ENCODE peak calls at places on chromosome 22, in eight cellular contexts. N is prostate gland, I is suprapubic skin, M is SK-N-SH, Y is sigmoid colon, O is GM12891, W is GM23338, G is HCT116. F is an unnamed sample.

GRCh38 chr22:19473578-19473977 is 5.4 kb downstream of the UFD1 start:
- DNase-seq in N (no peak), I (no peak), M (no peak), Y (no peak), O (no peak), W (no peak), G (no peak), F (no peak)

GRCh38 chr22:19800761-19801244 is 40.2 kb downstream of the TBX1 start:
- DNase-seq in N (no peak), I (no peak), M (peak), Y (peak), O (no peak), W (peak), G (no peak), F (no peak)

GRCh38 chr22:17121235-17122195 is at the start of gene TMEM121B:
- DNase-seq in N (peak), I (no peak), M (peak), Y (peak), O (peak), W (peak), G (no peak), F (no peak)

GRCh38 chr22:46593211-46593676 is 26.9 kb upstream of the GRAMD4 start:
- DNase-seq in N (no peak), I (no peak), M (no peak), Y (peak), O (no peak), W (no peak), G (no peak), F (no peak)

GRCh38 chr22:28108851-28109250 is 189.8 kb upstream of the PITPNB start:
- DNase-seq in N (no peak), I (no peak), M (no peak), Y (no peak), O (no peak), W (no peak), G (no peak), F (no peak)

GRCh38 chr22:50221410-50222300 is 20.8 kb downstream of the SELENOO start:
- DNase-seq in N (no peak), I (no peak), M (no peak), Y (peak), O (no peak), W (no peak), G (no peak), F (no peak)

GRCh38 chr22:29070490-29070889 is 2.3 kb upstream of the KREMEN1 start:
- DNase-seq in N (no peak), I (no peak), M (no peak), Y (no peak), O (no peak), W (no peak), G (no peak), F (no peak)

GRCh38 chr22:34800265-34800664 is 265.7 kb upstream of the ISX start:
- DNase-seq in N (peak), I (no peak), M (no peak), Y (no peak), O (no peak), W (no peak), G (no peak), F (no peak)

GRCh38 chr22:26708256-26709009 is 51.0 kb downstream of the MIAT start:
- DNase-seq in N (no peak), I (no peak), M (no peak), Y (no peak), O (no peak), W (no peak), G (no peak), F (no peak)

GRCh38 chr22:32055069-32055468 is 12.0 kb downstream of the SLC5A1 start:
- DNase-seq in N (peak), I (no peak), M (no peak), Y (no peak), O (no peak), W (no peak), G (no peak), F (no peak)

GRCh38 chr22:26927841-26928240 is 270.5 kb downstream of the MIAT start:
- DNase-seq in N (no peak), I (no peak), M (no peak), Y (no peak), O (no peak), W (no peak), G (no peak), F (no peak)

GRCh38 chr22:46931881-46932280 is 169.4 kb downstream of the TBC1D22A start:
- DNase-seq in N (no peak), I (peak), M (no peak), Y (no peak), O (no peak), W (no peak), G (no peak), F (no peak)

GRCh38 chr22:28728621-28729313 is 12.9 kb downstream of the CHEK2 start:
- DNase-seq in N (no peak), I (no peak), M (no peak), Y (no peak), O (no peak), W (no peak), G (no peak), F (no peak)

GRCh38 chr22:45891471-45891995 is 85.4 kb downstream of the WNT7B start:
- DNase-seq in N (no peak), I (no peak), M (no peak), Y (no peak), O (no peak), W (no peak), G (no peak), F (no peak)

GRCh38 chr22:20186871-20187546 is 36.2 kb upstream of the CCDC188 start:
- DNase-seq in N (no peak), I (no peak), M (no peak), Y (no peak), O (no peak), W (no peak), G (no peak), F (no peak)

GRCh38 chr22:45903355-45904149 is 73.4 kb downstream of the WNT7B start:
- DNase-seq in N (peak), I (no peak), M (no peak), Y (no peak), O (no peak), W (no peak), G (no peak), F (no peak)

GRCh38 chr22:42079319-42080251 is at the start of gene SMDT1:
- DNase-seq in N (peak), I (peak), M (peak), Y (peak), O (peak), W (peak), G (peak), F (peak)
- TF ChIP-seq POLR2AphosphoS5 in N (peak), I (peak), M (no peak), Y (peak), O (peak), W (peak), G (peak), F (peak)

GRCh38 chr22:40670058-40670457 is 9.2 kb upstream of the MCHR1 start:
- DNase-seq in N (no peak), I (no peak), M (no peak), Y (no peak), O (no peak), W (no peak), G (no peak), F (no peak)

GRCh38 chr22:40666151-40666848 is 13.0 kb upstream of the MCHR1 start:
- DNase-seq in N (no peak), I (no peak), M (no peak), Y (no peak), O (no peak), W (no peak), G (no peak), F (no peak)

GRCh38 chr22:40671796-40672360 is 7.4 kb upstream of the MCHR1 start:
- DNase-seq in N (no peak), I (no peak), M (no peak), Y (no peak), O (no peak), W (no peak), G (no peak), F (no peak)

GRCh38 chr22:40671369-40671768 is 7.9 kb upstream of the MCHR1 start:
- DNase-seq in N (no peak), I (no peak), M (no peak), Y (no peak), O (no peak), W (peak), G (no peak), F (no peak)

DNA sequence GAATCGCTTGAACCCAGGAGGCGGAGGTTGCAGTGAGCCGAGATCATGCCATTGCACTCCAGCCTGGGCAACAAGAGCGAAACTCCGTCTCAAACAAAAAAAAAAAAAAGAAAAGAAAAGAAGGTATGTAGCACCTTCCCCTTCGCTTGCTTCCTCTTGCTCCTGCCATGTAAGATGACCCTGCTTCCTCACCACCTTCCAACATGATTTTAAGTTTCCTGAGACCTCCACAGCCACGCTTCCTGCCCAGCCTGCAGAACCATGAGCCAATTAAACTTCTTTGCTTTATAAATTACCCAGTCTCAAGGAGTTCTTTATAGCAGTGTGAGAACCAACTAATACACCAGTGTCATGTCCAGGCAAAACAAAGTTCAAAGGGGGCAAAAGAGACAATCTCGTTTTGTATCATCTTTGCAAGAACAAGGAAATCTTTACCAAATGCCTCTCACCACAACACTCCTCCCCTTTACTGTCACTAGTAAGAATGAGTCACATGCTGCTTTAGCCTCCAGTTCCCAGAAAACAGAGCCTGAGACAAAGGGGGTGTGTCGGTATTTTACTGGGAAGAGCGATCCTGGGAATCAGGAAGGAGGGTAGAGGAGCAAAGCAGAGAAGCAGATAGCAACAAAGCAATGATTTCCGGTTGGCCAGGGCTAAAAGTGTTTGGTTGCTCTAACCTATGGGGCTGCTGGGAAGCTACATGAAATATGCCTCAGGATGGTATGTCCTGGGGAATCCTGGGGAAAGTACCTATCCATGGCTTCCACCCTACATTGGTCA is 10.5 kb upstream of the MCHR1 start:
- DNase-seq in N (no peak), I (no peak), M (no peak), Y (no peak), O (no peak), W (peak), G (peak), F (no peak)
- TF ChIP-seq POLR2AphosphoS5 in N (peak), I (no peak), M (no peak), Y (no peak), O (no peak), W (no peak), G (no peak), F (no peak)

GRCh38 chr22:30425327-30425615 is 297 bp upstream of the MTFP1 start:
- DNase-seq in N (no peak), I (no peak), M (no peak), Y (no peak), O (no peak), W (no peak), G (no peak), F (no peak)
- TF ChIP-seq POLR2AphosphoS5 in N (no peak), I (no peak), M (no peak), Y (no peak), O (no peak), W (no peak), G (no peak), F (no peak)

GRCh38 chr22:24179478-24180210 is 1.6 kb upstream of the SUSD2 start:
- DNase-seq in N (no peak), I (no peak), M (no peak), Y (no peak), O (no peak), W (no peak), G (no peak), F (no peak)
- TF ChIP-seq POLR2AphosphoS5 in N (no peak), I (no peak), M (no peak), Y (no peak), O (no peak), W (no peak), G (no peak), F (no peak)

GRCh38 chr22:23071163-23072034 is 1.1 kb downstream of the GNAZ start:
- DNase-seq in N (no peak), I (peak), M (peak), Y (peak), O (no peak), W (no peak), G (no peak), F (no peak)

GRCh38 chr22:23068832-23069385 is 1.4 kb upstream of the GNAZ start:
- DNase-seq in N (no peak), I (no peak), M (no peak), Y (peak), O (no peak), W (no peak), G (no peak), F (no peak)

GRCh38 chr22:23068096-23068831 is 2.1 kb upstream of the GNAZ start:
- DNase-seq in N (no peak), I (peak), M (no peak), Y (peak), O (no peak), W (no peak), G (no peak), F (no peak)

GRCh38 chr22:23070418-23071162 is at the start of gene GNAZ:
- DNase-seq in N (no peak), I (peak), M (peak), Y (peak), O (peak), W (peak), G (no peak), F (no peak)

GRCh38 chr22:23069502-23070357 is 589 bp upstream of the GNAZ start:
- DNase-seq in N (peak), I (peak), M (peak), Y (peak), O (peak), W (peak), G (peak), F (peak)
- TF ChIP-seq POLR2AphosphoS5 in N (no peak), I (no peak), M (no peak), Y (no peak), O (no peak), W (no peak), G (peak), F (no peak)

GRCh38 chr22:49103314-49104052 is 724.2 kb downstream of the BRD1 start:
- DNase-seq in N (no peak), I (no peak), M (peak), Y (peak), O (no peak), W (no peak), G (no peak), F (no peak)
- TF ChIP-seq POLR2AphosphoS5 in N (no peak), I (no peak), M (no peak), Y (no peak), O (no peak), W (no peak), G (no peak), F (no peak)

GRCh38 chr22:37043214-37043827 is 8.2 kb upstream of the KCTD17 start:
- DNase-seq in N (no peak), I (no peak), M (no peak), Y (no peak), O (no peak), W (no peak), G (no peak), F (no peak)
- TF ChIP-seq POLR2AphosphoS5 in N (no peak), I (no peak), M (no peak), Y (no peak), O (no peak), W (no peak), G (no peak), F (no peak)

F was measured in SK-N-MC.